ENCODE peak calls at places on chromosomes 4 and X, in four cellular contexts. Q is nephron progenitor cell, L is pancreas, F is GM12865. X is an unnamed sample.
A peak's percentile ranks its signal among the peaks of the same experiment; 100 is the strongest.

GRCh38 chrX:24282381-24283121 is 31.3 kb downstream of the SUPT20HL2 start:
- DNase-seq in Q (peak; percentile 41), L (no peak), F (peak; percentile 24), X (no peak)

GRCh38 chr4:112648263-112649054 is 11.5 kb downstream of the LARP7 start:
- DNase-seq in Q (no peak), L (no peak), F (no peak), X (no peak)

GRCh38 chr4:76200771-76201224 is 12.8 kb downstream of the SCARB2 start:
- DNase-seq in Q (no peak), L (peak; percentile 59), F (peak; percentile 18), X (no peak)

GRCh38 chr4:41418444-41418843 is 119.5 kb upstream of the LIMCH1 start:
- DNase-seq in Q (no peak), L (no peak), F (no peak), X (no peak)

GRCh38 chrX:24266996-24267395 is 46.9 kb downstream of the SUPT20HL2 start:
- DNase-seq in Q (no peak), L (no peak), F (no peak), X (peak; percentile 33)

GRCh38 chr4:24328300-24328699 is 256.1 kb downstream of the DHX15 start:
- DNase-seq in Q (no peak), L (no peak), F (no peak), X (no peak)

GRCh38 chr4:101774807-101775206 is 15.7 kb upstream of the BANK1 start:
- DNase-seq in Q (no peak), L (no peak), F (no peak), X (no peak)

GRCh38 chr4:138158746-138159297 is 83.3 kb downstream of the SLC7A11 start:
- DNase-seq in Q (no peak), L (no peak), F (no peak), X (peak; percentile 77)

GRCh38 chrX:131729295-131729694 is 185.4 kb downstream of the OR13H1 start:
- DNase-seq in Q (no peak), L (peak; percentile 88), F (peak; percentile 22), X (peak; percentile 77)

GRCh38 chrX:132375941-132376340 is 112.9 kb downstream of the MBNL3 start:
- DNase-seq in Q (no peak), L (no peak), F (no peak), X (no peak)

GRCh38 chr4:82528074-82528473 is 33.7 kb downstream of the TMEM150C start:
- DNase-seq in Q (no peak), L (no peak), F (no peak), X (no peak)

GRCh38 chr4:54558889-54559682 is 98.7 kb upstream of the KIT start:
- DNase-seq in Q (no peak), L (no peak), F (no peak), X (no peak)

GRCh38 chr4:2296621-2297601 is 35.0 kb upstream of the MXD4 start:
- DNase-seq in Q (no peak), L (peak; percentile 36), F (no peak), X (no peak)

GRCh38 chrX:96719161-96719875 is 34.7 kb downstream of the DIAPH2 start:
- DNase-seq in Q (no peak), L (no peak), F (no peak), X (no peak)

GRCh38 chr4:19913670-19914069 is 338.0 kb upstream of the SLIT2 start:
- DNase-seq in Q (no peak), L (no peak), F (no peak), X (no peak)

GRCh38 chr4:16278178-16278577 is 51.9 kb upstream of the TAPT1 start:
- DNase-seq in Q (no peak), L (no peak), F (no peak), X (no peak)
- TF ChIP-seq CTCF in Q (no peak), L (no peak), F (no peak), X (no peak)

DNA sequence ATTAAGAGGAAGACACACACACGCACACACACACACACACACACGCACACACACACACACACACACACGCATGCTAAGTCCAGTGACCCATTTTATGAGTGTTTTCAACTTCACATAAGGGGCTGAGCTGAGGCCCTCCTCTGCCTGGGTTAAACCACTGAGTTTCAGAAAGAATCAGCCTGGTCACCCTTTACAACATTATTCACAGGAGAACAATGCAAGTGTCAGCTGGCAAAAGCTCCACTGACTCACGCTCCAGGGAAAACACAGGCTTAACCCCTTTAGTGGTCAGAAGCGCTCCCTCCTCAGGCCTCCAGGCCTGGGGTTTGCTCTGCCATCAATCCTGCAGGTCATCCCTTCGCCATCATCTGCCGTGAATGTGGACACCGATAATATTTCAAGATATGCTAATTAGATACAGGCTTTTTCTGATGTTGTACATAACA is 46.9 kb downstream of the ACOX3 start:
- DNase-seq in Q (no peak), L (no peak), F (peak; percentile 41), X (peak; percentile 95)
- TF ChIP-seq CTCF in Q (no peak), L (no peak), F (no peak), X (peak; percentile 56)

GRCh38 chr4:31674313-31674947 is 954.3 kb downstream of the PCDH7 start:
- DNase-seq in Q (peak; percentile 5), L (no peak), F (no peak), X (peak; percentile 16)
- TF ChIP-seq CTCF in Q (peak; percentile 45), L (peak; percentile 11), F (no peak), X (peak; percentile 57)

DNA sequence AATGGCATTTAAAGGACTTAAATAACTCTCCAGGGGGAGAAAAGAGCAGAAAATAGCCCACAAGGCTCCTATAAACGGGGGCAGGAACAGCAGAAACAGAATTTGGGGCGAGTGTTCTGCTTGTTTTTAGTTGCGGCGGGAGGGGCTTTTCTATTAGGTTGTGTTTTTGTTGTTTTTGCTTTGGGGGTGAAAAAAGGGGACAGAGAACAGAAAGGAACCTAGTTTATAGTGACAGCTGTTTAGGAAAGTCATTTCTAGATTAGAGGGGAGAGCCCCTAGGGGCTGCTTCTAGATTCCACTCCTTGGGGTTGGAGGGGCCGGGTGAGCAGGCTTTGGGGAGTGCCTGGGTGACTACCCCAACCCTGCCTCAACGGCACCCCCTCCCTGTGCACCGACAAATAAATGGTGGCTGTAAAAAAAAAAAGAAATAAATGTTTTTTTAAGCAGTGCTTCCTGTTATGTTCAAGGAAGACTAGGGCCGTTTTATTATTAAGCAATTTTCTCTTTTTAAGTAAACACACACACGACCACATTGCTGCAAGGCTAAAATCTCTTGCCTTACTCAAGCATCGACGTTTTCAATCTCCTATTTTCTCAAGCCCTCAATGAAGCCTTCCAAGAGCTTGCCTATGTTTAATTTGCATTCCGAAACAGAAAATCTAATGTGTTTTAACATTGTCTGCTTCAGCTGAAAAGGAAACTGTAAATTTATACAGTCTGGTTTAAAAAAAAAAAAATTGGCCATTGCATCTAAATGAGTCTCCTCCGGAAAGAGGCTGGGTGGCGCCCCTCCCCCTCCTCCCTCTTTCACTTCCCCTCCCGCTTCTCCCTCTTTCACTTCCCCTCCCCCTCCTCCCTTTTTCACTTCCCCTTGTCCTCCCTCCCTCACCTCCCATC is 123.3 kb upstream of the TBL1X start:
- DNase-seq in Q (peak; percentile 37), L (peak; percentile 65), F (peak; percentile 86), X (no peak)
- TF ChIP-seq CTCF in Q (no peak), L (no peak), F (no peak), X (no peak)

GRCh38 chr4:97720869-97721432 is 422.3 kb downstream of the STPG2 start:
- DNase-seq in Q (no peak), L (no peak), F (no peak), X (peak; percentile 59)
- TF ChIP-seq CTCF in Q (peak; percentile 14), L (no peak), F (peak; percentile 1), X (peak; percentile 18)

DNA sequence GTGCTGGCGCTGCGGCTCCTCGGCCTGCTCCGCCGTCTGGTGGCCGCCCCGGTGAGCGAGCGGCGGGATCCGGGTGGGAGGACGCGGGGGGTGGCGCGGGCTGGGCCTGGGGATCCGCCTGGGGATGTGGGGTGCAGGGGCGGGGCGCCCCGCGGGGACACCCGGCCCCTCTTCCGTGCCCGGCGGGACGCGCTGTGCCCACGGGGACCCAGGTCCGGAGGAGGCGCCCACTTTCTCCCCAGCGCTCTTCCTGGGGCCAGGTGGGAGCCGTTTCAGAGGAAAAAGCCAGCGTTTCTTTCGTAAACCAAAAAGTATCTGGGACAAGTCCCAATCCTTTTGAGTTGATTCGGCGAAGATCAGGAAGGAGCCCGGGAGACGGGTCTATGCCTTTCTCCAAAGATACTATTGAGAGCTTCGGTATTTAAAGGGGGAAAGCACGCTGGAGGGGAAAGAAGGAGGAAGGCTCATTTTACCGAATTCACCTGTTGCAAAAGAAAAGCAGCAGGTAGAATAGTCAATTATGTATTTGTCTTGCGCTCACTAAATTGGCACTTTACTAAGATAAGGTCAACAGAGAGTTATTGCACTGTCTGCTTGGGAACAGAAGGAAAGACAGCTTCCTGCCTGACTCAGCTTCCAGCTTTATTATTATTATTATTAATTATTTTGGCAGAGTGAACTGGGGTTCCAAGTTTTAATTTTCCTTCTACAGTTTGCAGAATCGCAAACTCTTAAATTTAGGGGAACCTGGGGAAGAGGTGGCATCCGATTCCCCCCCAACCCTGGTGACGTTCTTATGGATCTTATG is 81.5 kb upstream of the CD99 start:
- DNase-seq in Q (no peak), L (no peak), F (no peak), X (no peak)
- TF ChIP-seq CTCF in Q (no peak), L (no peak), F (no peak), X (no peak)

GRCh38 chr4:35521682-35522081 is 722.6 kb downstream of the ARAP2 start:
- DNase-seq in Q (no peak), L (no peak), F (no peak), X (no peak)

GRCh38 chr4:35520059-35520458 is 724.3 kb downstream of the ARAP2 start:
- DNase-seq in Q (no peak), L (no peak), F (no peak), X (no peak)

GRCh38 chr4:35526456-35526855 is 717.9 kb downstream of the ARAP2 start:
- DNase-seq in Q (no peak), L (no peak), F (no peak), X (no peak)

DNA sequence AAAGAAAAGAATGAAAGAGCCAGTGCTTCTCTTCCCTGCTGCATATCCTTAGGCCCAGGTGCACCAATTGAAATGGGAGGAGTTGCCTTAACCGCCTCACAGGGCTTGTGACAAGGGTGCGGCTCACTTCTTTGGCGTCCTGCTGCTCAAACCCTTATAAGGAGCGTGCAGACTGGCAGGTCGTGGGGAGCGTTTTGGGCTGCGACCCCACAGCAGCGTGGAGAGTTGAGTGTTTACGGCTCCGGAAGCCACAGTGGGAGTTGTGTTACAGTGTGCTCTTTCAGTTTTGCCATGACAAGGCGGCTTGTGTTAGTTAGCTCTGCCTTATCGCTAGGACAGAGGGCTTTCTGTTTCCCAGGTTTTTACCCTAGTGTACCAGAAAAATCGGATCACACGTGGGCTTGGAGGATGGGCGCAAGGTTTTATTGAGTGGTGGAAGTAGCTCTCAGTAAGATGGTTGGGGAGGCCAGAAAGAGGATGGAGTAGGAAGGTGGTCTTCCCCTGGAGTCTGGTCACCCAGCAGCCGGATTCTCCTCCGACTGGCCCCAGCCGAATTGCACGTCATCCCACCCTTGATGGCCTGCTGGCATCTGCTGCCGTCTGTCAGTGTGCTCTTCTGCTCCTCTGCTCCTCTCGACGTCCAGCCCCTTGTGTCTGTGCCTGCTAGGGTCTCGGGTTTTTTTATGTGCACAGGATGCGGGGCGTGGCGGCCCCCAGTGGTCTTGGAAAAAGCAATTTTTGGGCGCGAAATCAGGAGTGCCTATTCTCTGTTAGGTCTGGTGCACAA is 718.9 kb downstream of the ARAP2 start:
- DNase-seq in Q (no peak), L (no peak), F (peak; percentile 32), X (no peak)
- TF ChIP-seq CTCF in Q (no peak), L (no peak), F (no peak), X (no peak)

GRCh38 chr4:8118035-8118434 is 40.6 kb downstream of the ABLIM2 start:
- DNase-seq in Q (no peak), L (no peak), F (no peak), X (no peak)

GRCh38 chr4:8118531-8118930 is 40.1 kb downstream of the ABLIM2 start:
- DNase-seq in Q (no peak), L (no peak), F (no peak), X (no peak)

GRCh38 chr4:8115916-8116315 is 42.7 kb downstream of the ABLIM2 start:
- DNase-seq in Q (no peak), L (no peak), F (no peak), X (no peak)

GRCh38 chr4:8115203-8115520 is 43.5 kb downstream of the ABLIM2 start:
- DNase-seq in Q (no peak), L (no peak), F (no peak), X (no peak)

GRCh38 chr4:8117278-8117682 is 41.3 kb downstream of the ABLIM2 start:
- DNase-seq in Q (peak; percentile 77), L (peak; percentile 58), F (peak; percentile 66), X (peak; percentile 37)
- TF ChIP-seq CTCF in Q (no peak), L (no peak), F (no peak), X (no peak)

X was measured in brain microvascular endothelial cell.